ENCODE peak calls at places on chromosomes 4 and X, in nine cellular contexts. K is body of pancreas, T is A549, R is HepG2, W is heart left ventricle, U is right lobe of liver, Y is gastrocnemius medialis, G is K562, N is HCT116. J is an unnamed sample.

GRCh38 chr4:146333187-146333894 is 119.0 kb downstream of the REELD1 start:
- ATAC-seq in Y (no peak), G (no peak), W (no peak), K (no peak), T (peak), U (no peak), N (peak), R (peak), J (no peak)

GRCh38 chrX:111098874-111099273 is 2.9 kb downstream of the PAK3 start:
- ATAC-seq in T (no peak), N (peak), K (peak), W (no peak), G (peak), Y (no peak), R (peak), U (peak), J (no peak)

GRCh38 chrX:27078371-27078770 is 384.8 kb downstream of the PPP4R3C start:
- ATAC-seq in K (no peak), Y (no peak), W (no peak), N (no peak), R (no peak), U (no peak), T (no peak), G (no peak), J (no peak)

GRCh38 chr4:153661215-153661822 is 22.8 kb upstream of the TLR2 start:
- ATAC-seq in Y (peak), W (no peak), R (no peak), N (no peak), T (no peak), K (peak), G (no peak), U (peak), J (peak)

GRCh38 chrX:133215017-133215416 is 3.1 kb downstream of the TFDP3 start:
- ATAC-seq in R (no peak), W (no peak), T (no peak), G (no peak), U (no peak), Y (no peak), N (no peak), K (no peak), J (no peak)

GRCh38 chr4:187668683-187669082 is 326.9 kb upstream of the ZFP42 start:
- ATAC-seq in U (no peak), T (no peak), R (no peak), G (no peak), N (no peak), W (no peak), Y (no peak), K (no peak), J (no peak)

GRCh38 chr4:47313396-47313795 is 150.1 kb downstream of the COMMD8 start:
- ATAC-seq in U (no peak), R (no peak), G (no peak), T (no peak), Y (no peak), K (no peak), N (no peak), W (no peak), J (no peak)

GRCh38 chrX:68705986-68706385 is 58.5 kb downstream of the STARD8 start:
- ATAC-seq in W (no peak), G (no peak), N (no peak), U (no peak), T (no peak), R (no peak), Y (peak), K (no peak), J (no peak)

GRCh38 chrX:30971761-30972603 is 82.9 kb upstream of the TAB3 start:
- ATAC-seq in R (peak), U (peak), Y (peak), W (peak), N (peak), G (peak), T (peak), K (peak), J (peak)

GRCh38 chr4:95181446-95182306 is 367.1 kb downstream of the UNC5C start:
- ATAC-seq in Y (no peak), R (no peak), W (no peak), U (no peak), G (peak), K (no peak), T (peak), N (no peak), J (no peak)

GRCh38 chrX:150234126-150234525 is 129.0 kb upstream of the MAMLD1 start:
- ATAC-seq in W (no peak), N (no peak), R (no peak), U (no peak), K (no peak), G (no peak), Y (no peak), T (no peak), J (no peak)

GRCh38 chr4:149738156-149738555 is 77.5 kb downstream of the IQCM start:
- ATAC-seq in R (no peak), T (no peak), K (no peak), Y (no peak), N (no peak), G (no peak), W (no peak), U (no peak), J (no peak)

GRCh38 chrX:20515841-20516461 is 249.2 kb upstream of the RPS6KA3 start:
- ATAC-seq in G (no peak), N (peak), U (no peak), Y (peak), T (peak), R (no peak), W (no peak), K (peak), J (no peak)

GRCh38 chr4:148430847-148431246 is 11.4 kb downstream of the NR3C2 start:
- ATAC-seq in W (no peak), T (no peak), G (no peak), Y (no peak), R (no peak), N (no peak), K (peak), U (peak), J (no peak)

DNA sequence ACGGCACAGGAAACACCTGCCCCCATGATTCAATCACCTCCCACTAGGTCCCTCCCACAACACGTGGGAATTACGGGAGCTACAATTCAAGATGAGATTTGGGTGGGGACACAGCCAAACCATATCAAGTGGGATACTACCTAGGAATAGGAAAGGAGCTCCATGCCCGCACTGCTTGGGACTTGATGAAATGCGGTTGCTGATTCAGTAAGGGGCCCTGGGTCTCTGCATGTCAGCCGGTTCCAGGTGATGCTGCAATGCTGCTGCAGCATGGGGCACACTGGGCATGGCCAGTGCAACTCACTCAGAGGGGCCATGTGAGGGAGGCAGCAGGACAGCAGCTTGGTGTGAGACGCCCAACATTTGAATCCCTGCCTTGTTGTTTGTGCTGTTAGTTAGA is 34.0 kb upstream of the MSX1 start:
- ATAC-seq in K (no peak), W (no peak), Y (no peak), R (no peak), T (no peak), N (no peak), G (no peak), U (no peak), J (no peak)
- TF ChIP-seq POLR2A in K (no peak), W (no peak), Y (no peak), R (no peak), T (no peak), N (no peak), G (no peak), U (no peak), J (no peak)

GRCh38 chr4:151228196-151229119 is 48.5 kb upstream of the PRSS48 start:
- ATAC-seq in U (no peak), G (no peak), W (no peak), K (no peak), T (no peak), R (no peak), N (no peak), Y (no peak), J (no peak)

GRCh38 chr4:151231915-151232595 is 44.9 kb upstream of the PRSS48 start:
- ATAC-seq in U (no peak), G (no peak), R (no peak), T (no peak), W (no peak), N (no peak), Y (no peak), K (peak), J (no peak)

GRCh38 chr4:151223465-151223864 is 53.5 kb upstream of the PRSS48 start:
- ATAC-seq in T (no peak), U (no peak), W (no peak), N (no peak), R (no peak), K (no peak), G (no peak), Y (no peak), J (no peak)

GRCh38 chr4:151226004-151226932 is 50.7 kb upstream of the PRSS48 start:
- ATAC-seq in K (no peak), R (no peak), U (no peak), Y (peak), G (no peak), N (peak), T (peak), W (peak), J (peak)

GRCh38 chr4:151227731-151228130 is 49.2 kb upstream of the PRSS48 start:
- ATAC-seq in K (peak), W (peak), N (peak), G (no peak), Y (peak), R (no peak), T (peak), U (peak), J (peak)
- H3K4me3 ChIP-seq in K (no peak), W (peak), N (no peak), G (no peak), Y (peak), R (no peak), T (no peak), U (no peak), J (peak)

GRCh38 chrX:1524874-1525582 is 12.0 kb downstream of the P2RY8 start:
- ATAC-seq in R (no peak), W (no peak), T (no peak), K (no peak), Y (no peak), N (no peak), G (no peak), U (no peak), J (no peak)

GRCh38 chrX:1520350-1520749 is 16.6 kb downstream of the P2RY8 start:
- ATAC-seq in G (no peak), T (no peak), N (no peak), K (no peak), W (no peak), R (no peak), U (no peak), Y (no peak), J (no peak)

GRCh38 chrX:1518512-1518911 is 18.5 kb downstream of the P2RY8 start:
- ATAC-seq in G (no peak), T (no peak), K (no peak), N (no peak), R (no peak), W (no peak), U (no peak), Y (no peak), J (no peak)

GRCh38 chrX:1519022-1519497 is 17.9 kb downstream of the P2RY8 start:
- ATAC-seq in R (no peak), N (no peak), K (no peak), W (no peak), G (no peak), U (no peak), Y (no peak), T (no peak), J (no peak)

DNA sequence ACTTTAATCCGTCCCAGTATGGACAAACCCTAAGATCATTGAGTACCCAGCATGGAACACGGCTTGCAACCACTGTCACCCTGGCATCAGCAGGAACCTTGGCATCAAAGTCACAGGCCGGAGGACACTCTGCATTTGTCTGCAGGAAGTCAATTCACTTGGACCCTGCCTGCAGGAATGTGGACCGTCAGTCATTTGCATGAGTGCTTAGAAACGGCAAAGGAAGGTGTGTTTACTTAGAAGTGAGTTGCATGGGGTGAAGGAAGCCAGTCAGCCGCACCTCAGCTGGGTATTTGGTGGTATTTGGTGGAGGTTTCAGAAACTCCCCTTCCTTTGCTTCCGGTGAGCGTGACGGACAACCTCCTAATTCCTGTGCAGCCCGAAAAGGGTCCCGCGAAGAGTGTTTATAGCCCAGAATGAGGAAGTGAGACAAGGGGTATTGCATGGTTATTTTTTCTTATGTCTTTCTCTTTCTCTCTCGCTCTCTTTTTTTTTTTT is 15.5 kb downstream of the P2RY8 start:
- ATAC-seq in R (peak), Y (no peak), N (no peak), T (peak), W (no peak), U (peak), K (no peak), G (peak), J (no peak)
- TF ChIP-seq POLR2A in R (no peak), Y (no peak), N (no peak), T (no peak), W (no peak), U (no peak), K (no peak), G (no peak), J (no peak)

GRCh38 chrX:153649178-153649914 is 2.3 kb downstream of the DUSP9 start:
- ATAC-seq in K (no peak), G (peak), Y (no peak), U (peak), T (peak), N (peak), W (no peak), R (peak), J (no peak)

GRCh38 chrX:153646620-153647373 is at the start of gene DUSP9:
- ATAC-seq in U (peak), Y (no peak), K (peak), W (no peak), N (peak), G (peak), R (peak), T (peak), J (no peak)

GRCh38 chrX:153648358-153649177 is 1.6 kb downstream of the DUSP9 start:
- ATAC-seq in G (no peak), Y (no peak), U (no peak), N (no peak), R (no peak), T (no peak), W (no peak), K (no peak), J (no peak)

GRCh38 chrX:153645921-153646481 is 1.0 kb upstream of the DUSP9 start:
- ATAC-seq in G (no peak), Y (no peak), R (peak), N (no peak), W (no peak), T (no peak), U (peak), K (no peak), J (no peak)

DNA sequence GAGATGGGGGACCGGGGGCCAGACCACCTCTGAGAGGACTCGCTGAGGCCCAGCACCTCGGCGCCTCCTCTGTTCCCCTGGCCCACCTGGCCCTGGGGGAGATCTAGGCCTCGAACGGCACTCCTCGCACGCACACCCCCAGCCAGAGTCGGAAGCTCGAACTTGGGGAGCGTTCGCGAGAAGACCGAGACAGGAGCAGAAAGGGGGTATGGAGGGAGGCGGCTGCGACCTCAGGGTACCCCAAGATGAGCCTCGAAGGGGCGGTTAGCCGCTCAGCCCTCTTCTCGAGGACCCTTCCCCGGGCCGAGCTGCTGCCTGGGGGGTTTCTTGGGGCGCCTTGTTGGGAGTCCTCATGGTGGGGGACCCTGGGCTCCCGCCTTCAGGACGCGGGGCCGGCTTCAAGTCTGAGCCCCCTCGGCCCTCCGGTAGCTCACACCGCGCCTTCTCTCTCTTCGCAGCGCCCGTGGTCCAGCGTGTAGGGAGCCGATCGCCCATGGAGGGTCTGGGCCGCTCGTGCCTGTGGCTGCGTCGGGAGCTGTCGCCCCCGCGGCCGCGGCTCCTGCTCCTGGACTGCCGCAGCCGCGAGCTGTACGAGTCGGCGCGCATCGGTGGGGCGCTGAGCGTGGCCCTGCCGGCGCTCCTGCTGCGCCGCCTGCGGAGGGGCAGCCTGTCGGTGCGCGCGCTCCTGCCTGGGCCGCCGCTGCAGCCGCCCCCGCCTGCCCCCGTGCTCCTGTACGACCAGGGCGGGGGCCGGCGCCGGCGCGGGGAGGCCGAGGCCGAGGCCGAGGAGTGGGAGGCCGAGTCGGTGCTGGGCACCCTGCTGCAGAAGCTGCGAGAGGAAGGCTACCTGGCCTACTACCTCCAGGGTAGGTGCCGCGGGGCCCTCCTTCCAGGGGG is 706 bp downstream of the DUSP9 start:
- ATAC-seq in U (no peak), K (no peak), G (no peak), Y (no peak), T (no peak), W (no peak), R (no peak), N (no peak), J (no peak)
- H3K4me3 ChIP-seq in U (no peak), K (no peak), G (peak), Y (no peak), T (peak), W (no peak), R (peak), N (peak), J (peak)

DNA sequence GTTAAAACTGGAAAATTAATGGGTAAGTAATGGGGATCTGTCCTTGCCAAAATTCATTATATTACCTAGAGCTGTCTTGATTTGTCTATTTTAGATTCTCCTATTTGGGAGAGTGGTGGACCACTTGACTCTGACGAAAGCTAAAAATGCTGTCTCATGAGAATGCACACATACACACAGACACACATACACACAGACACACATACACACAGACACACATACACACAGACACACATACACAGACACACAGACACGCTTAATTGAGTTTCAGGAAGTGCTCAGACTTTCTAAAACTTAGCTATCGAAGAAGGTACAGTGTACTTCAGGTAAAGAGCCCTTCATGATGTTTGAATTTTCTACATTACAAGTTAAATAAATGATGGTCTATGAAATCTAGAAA is 279.5 kb downstream of the ANKRD50 start:
- ATAC-seq in T (no peak), R (no peak), K (no peak), W (no peak), N (no peak), U (no peak), G (no peak), Y (no peak), J (no peak)
- TF ChIP-seq POLR2A in T (no peak), R (no peak), K (no peak), W (no peak), N (no peak), U (no peak), G (no peak), Y (no peak), J (no peak)

DNA sequence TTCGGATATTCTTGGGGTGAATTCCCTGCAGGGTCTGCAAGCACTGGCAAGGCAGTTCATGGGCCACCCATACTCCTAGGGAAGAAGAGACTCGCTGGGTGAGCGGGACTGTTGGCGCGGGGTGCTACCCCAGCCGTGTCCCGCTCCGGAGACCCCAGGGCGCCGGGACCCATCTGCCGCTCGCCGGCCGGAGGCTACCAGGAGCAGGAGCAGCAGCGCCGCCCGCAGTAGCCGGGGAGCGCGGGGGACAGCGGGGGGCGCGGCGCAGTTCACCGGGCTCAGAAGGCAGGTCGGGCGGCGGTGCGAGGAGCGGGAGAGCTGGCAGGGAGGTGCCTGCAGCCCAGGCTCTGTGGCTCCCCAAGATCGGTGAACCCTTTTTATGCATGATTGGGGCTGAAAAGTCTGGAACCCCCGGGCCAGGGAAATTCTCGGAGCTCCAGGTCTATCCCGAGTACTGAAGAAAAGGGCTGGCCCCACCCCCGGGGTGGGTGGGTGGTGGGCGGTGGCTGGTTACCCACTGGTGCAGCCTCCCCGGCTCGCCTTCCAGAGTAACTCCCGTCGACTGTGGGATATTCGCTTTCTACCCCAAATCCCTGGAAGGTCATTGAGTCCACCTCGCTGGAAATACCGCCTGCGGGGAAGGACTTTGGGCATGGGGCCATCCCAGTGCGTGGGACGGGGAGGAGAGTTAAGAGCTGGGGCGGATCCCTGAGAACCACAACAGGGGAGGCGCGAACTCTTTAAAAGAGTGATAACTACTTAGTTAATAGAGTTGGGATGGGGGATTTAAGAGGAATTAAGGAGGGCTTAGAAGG is 37.6 kb downstream of the PF4 start:
- ATAC-seq in W (no peak), T (peak), K (peak), U (peak), N (no peak), Y (no peak), G (peak), R (no peak), J (peak)
- H3K4me3 ChIP-seq in W (peak), T (peak), K (peak), U (no peak), N (no peak), Y (peak), G (peak), R (no peak), J (no peak)